ENCODE peak calls at places on chromosome 14, in eight cellular contexts. I is aorta, M is left ventricle myocardium inferior, Y is NT2/D1, Q is tibial artery, S is DND-41, L is heart left ventricle, O is neuronal stem cell. G is an unnamed sample. For H3K36me3 and H3K4me1, the result is how much of the 10 kb centered on the place peaks cover.

GRCh38 chr14:60488175-60488574 is 2.3 kb upstream of the C14orf39 start:
- DNase-seq in I (no peak), M (no peak), Y (no peak), Q (no peak), S (no peak), L (no peak), O (no peak), G (no peak)

GRCh38 chr14:25756880-25757279 is 706.9 kb upstream of the STXBP6 start:
- DNase-seq in I (no peak), M (no peak), Y (peak), Q (no peak), S (no peak), L (no peak), O (no peak), G (peak)

GRCh38 chr14:61188936-61189808 is 92.0 kb downstream of the TMEM30B start:
- DNase-seq in I (peak), M (peak), Y (peak), Q (peak), S (no peak), L (peak), O (peak), G (no peak)

GRCh38 chr14:61456720-61457119 is 135.3 kb downstream of the PRKCH start:
- DNase-seq in I (peak), M (peak), Y (no peak), Q (peak), S (peak), L (peak), O (peak), G (no peak)

GRCh38 chr14:50947446-50947845 is 3.2 kb upstream of the PYGL start:
- DNase-seq in I (no peak), M (no peak), Y (no peak), Q (no peak), S (no peak), L (no peak), O (no peak), G (no peak)

GRCh38 chr14:56794088-56794556 is 16.2 kb downstream of the OTX2 start:
- DNase-seq in I (no peak), M (no peak), Y (no peak), Q (no peak), S (no peak), L (no peak), O (no peak), G (no peak)

GRCh38 chr14:56185991-56186390 is 67.8 kb downstream of the PELI2 start:
- DNase-seq in I (no peak), M (no peak), Y (no peak), Q (no peak), S (no peak), L (no peak), O (no peak), G (no peak)

GRCh38 chr14:78143489-78144145 is 26.6 kb upstream of the NRXN3 start:
- DNase-seq in I (no peak), M (no peak), Y (no peak), Q (no peak), S (no peak), L (no peak), O (no peak), G (no peak)

GRCh38 chr14:91985008-91985407 is 37.5 kb upstream of the FBLN5 start:
- DNase-seq in I (no peak), M (no peak), Y (no peak), Q (no peak), S (no peak), L (no peak), O (no peak), G (no peak)

DNA sequence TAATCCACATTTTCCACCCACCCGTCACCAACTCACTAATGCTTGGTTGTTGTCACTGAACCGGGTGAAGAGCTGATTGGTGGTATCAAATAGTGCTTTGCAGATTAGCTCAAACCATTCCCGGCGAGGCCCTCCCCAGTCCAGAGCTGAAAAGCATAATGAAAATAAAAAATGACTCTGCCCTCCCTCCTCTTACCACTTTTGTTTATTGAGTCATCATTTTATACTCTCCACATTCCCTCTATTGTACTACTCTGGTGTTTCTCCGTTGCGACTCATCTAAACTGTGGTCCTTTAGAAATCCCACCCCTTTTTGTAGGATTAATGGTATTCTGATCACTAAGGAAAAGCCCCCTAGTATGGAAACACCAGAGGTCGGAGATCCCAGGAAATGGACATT is 42.2 kb downstream of the AREL1 start:
- DNase-seq in I (no peak), M (no peak), Y (no peak), Q (no peak), S (no peak), L (no peak), O (no peak), G (no peak)
- H3K36me3 ChIP-seq in I (under half), M (half or more), Y (half or more), Q (half or more), S (half or more), L (half or more), O (half or more), G (under half)

DNA sequence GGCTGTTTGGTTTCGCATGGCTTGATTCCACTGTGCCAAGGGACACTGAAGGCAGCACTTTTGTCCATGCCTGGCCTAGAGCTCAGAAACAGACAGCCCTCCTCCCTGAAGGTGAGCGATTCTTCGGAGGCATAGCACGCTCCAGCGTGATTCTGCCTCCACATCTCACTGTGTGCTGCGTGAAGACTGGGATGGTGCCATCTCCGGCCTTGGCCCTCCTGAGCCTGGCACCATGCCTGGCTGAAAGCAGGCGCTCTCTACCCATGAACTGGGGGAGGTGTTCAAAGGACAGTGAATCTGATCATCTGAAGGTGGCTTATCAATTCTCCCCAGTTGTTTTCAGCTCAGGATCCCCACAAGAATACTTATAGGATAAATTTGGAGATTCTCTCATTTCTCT is 187.4 kb downstream of the TTC7B start:
- DNase-seq in I (no peak), M (peak), Y (no peak), Q (no peak), S (no peak), L (no peak), O (no peak), G (no peak)
- H3K4me1 ChIP-seq in I (under half), M (half or more), Y (under half), Q (under half), S (under half), L (half or more), O (under half), G (under half)

GRCh38 chr14:22844221-22845102 is 8.1 kb downstream of the MMP14 start:
- DNase-seq in I (no peak), M (no peak), Y (no peak), Q (peak), S (no peak), L (no peak), O (no peak), G (no peak)

GRCh38 chr14:22843123-22843925 is 6.9 kb downstream of the MMP14 start:
- DNase-seq in I (no peak), M (no peak), Y (no peak), Q (peak), S (no peak), L (no peak), O (no peak), G (no peak)

GRCh38 chr14:22845821-22846625 is 9.6 kb downstream of the MMP14 start:
- DNase-seq in I (no peak), M (no peak), Y (no peak), Q (peak), S (no peak), L (no peak), O (no peak), G (no peak)

GRCh38 chr14:22846811-22847307 is 10.5 kb downstream of the MMP14 start:
- DNase-seq in I (no peak), M (no peak), Y (no peak), Q (no peak), S (no peak), L (no peak), O (no peak), G (no peak)

GRCh38 chr14:22845103-22845394 is 8.7 kb downstream of the MMP14 start:
- DNase-seq in I (no peak), M (no peak), Y (no peak), Q (no peak), S (no peak), L (no peak), O (no peak), G (no peak)
- H3K36me3 ChIP-seq in I (under half), M (half or more), Y (half or more), Q (half or more), S (under half), L (under half), O (under half), G (under half)

GRCh38 chr14:74427651-74428050 is 1.6 kb upstream of the SYNDIG1L start:
- DNase-seq in I (no peak), M (no peak), Y (no peak), Q (peak), S (no peak), L (no peak), O (no peak), G (no peak)

GRCh38 chr14:74426202-74426582 is at the start of gene SYNDIG1L:
- DNase-seq in I (no peak), M (no peak), Y (no peak), Q (no peak), S (no peak), L (no peak), O (no peak), G (no peak)

GRCh38 chr14:74425525-74426201 is 347 bp downstream of the SYNDIG1L start:
- DNase-seq in I (no peak), M (peak), Y (no peak), Q (peak), S (no peak), L (no peak), O (peak), G (no peak)

GRCh38 chr14:74421997-74422396 is 4.0 kb downstream of the SYNDIG1L start:
- DNase-seq in I (no peak), M (no peak), Y (no peak), Q (peak), S (no peak), L (no peak), O (no peak), G (no peak)

GRCh38 chr14:74424606-74425005 is 1.4 kb downstream of the SYNDIG1L start:
- DNase-seq in I (no peak), M (no peak), Y (no peak), Q (peak), S (no peak), L (no peak), O (no peak), G (no peak)
- H3K4me1 ChIP-seq in I (under half), M (under half), Y (under half), Q (under half), S (under half), L (under half), O (under half), G (under half)

GRCh38 chr14:102951799-102952198 is 29.3 kb downstream of the AMN start:
- DNase-seq in I (peak), M (no peak), Y (no peak), Q (no peak), S (no peak), L (no peak), O (no peak), G (no peak)

GRCh38 chr14:102949801-102950451 is 27.5 kb downstream of the AMN start:
- DNase-seq in I (peak), M (peak), Y (no peak), Q (peak), S (no peak), L (peak), O (no peak), G (no peak)

GRCh38 chr14:102952276-102952675 is 29.8 kb downstream of the AMN start:
- DNase-seq in I (peak), M (no peak), Y (no peak), Q (no peak), S (no peak), L (no peak), O (no peak), G (no peak)

GRCh38 chr14:102949062-102949800 is 26.8 kb downstream of the AMN start:
- DNase-seq in I (peak), M (no peak), Y (no peak), Q (no peak), S (peak), L (no peak), O (no peak), G (no peak)

DNA sequence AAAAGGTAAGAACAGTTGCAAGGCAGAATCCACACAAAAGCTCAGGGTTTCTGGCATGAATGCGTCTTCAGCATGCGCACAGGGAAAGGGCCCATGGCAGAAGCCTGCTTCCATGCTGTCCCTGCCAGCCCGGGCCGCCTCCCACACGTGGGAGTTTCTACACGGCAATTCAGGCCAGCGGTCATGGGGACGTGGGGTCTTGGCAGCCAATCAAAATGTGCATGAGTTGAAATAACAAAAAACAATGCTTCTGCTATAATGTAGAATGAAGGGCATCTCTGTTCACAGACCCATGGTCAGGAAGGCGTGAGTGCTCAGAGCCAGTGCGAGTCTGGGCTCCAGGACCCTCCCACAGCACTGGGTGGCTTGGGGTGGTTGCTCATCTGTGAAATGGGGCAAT is 28.6 kb downstream of the AMN start:
- DNase-seq in I (no peak), M (no peak), Y (no peak), Q (no peak), S (no peak), L (no peak), O (no peak), G (no peak)
- H3K36me3 ChIP-seq in I (under half), M (half or more), Y (half or more), Q (half or more), S (under half), L (half or more), O (half or more), G (under half)

GRCh38 chr14:100041274-100041673 is 23.9 kb upstream of the EVL start:
- DNase-seq in I (no peak), M (no peak), Y (no peak), Q (no peak), S (no peak), L (no peak), O (no peak), G (no peak)
- H3K4me1 ChIP-seq in I (under half), M (under half), Y (under half), Q (under half), S (under half), L (under half), O (under half), G (under half)

GRCh38 chr14:39091716-39092115 is 11.3 kb downstream of the SEC23A start:
- DNase-seq in I (no peak), M (no peak), Y (no peak), Q (no peak), S (no peak), L (no peak), O (no peak), G (no peak)
- H3K36me3 ChIP-seq in I (under half), M (half or more), Y (half or more), Q (half or more), S (half or more), L (under half), O (half or more), G (under half)

G was measured in iPS DF 6.9.